ENCODE peak calls at places on chromosomes 5 and 9, in four cellular contexts. I, S, L and J are unnamed samples.

GRCh38 chr9:95075700-95076099 is 241.8 kb downstream of the FANCC start:
- DNase-seq in I (no peak), L (no peak), S (no peak), J (no peak)

GRCh38 chr5:108168915-108169314 is 213.0 kb downstream of the FBXL17 start:
- DNase-seq in I (no peak), S (no peak), L (no peak), J (no peak)

GRCh38 chr5:150068961-150069618 is 17.3 kb downstream of the CSF1R start:
- DNase-seq in L (no peak), S (no peak), I (no peak), J (no peak)

GRCh38 chr5:74772359-74772758 is 5.3 kb downstream of the NSA2 start:
- DNase-seq in I (no peak), L (no peak), S (no peak), J (no peak)

GRCh38 chr9:764105-764524 is 77.4 kb upstream of the DMRT1 start:
- DNase-seq in S (peak; percentile 60), I (no peak), L (peak; percentile 86), J (no peak)

GRCh38 chr5:131957721-131958483 is 12.4 kb upstream of the MEIKIN start:
- DNase-seq in I (no peak), L (no peak), S (no peak), J (no peak)

GRCh38 chr9:91312717-91313325 is 48.9 kb downstream of the AUH start:
- DNase-seq in I (no peak), L (no peak), S (no peak), J (no peak)

GRCh38 chr9:126902160-126902559 is 12.4 kb upstream of the RALGPS1 start:
- DNase-seq in I (no peak), S (no peak), L (no peak), J (no peak)

GRCh38 chr5:129413570-129413969 is 46.5 kb upstream of the ADAMTS19 start:
- DNase-seq in S (no peak), L (no peak), I (no peak), J (no peak)

GRCh38 chr5:10552183-10553143 is 11.4 kb upstream of the ANKRD33B start:
- DNase-seq in S (no peak), I (no peak), L (no peak), J (no peak)

GRCh38 chr9:105405514-105406131 is 42.2 kb upstream of the FSD1L start:
- DNase-seq in I (no peak), S (no peak), L (no peak), J (no peak)

GRCh38 chr5:96219580-96220281 is 213.3 kb downstream of the PCSK1 start:
- DNase-seq in I (no peak), L (no peak), S (no peak), J (no peak)

GRCh38 chr5:59893061-59893435 is 478 bp downstream of the PDE4D start:
- DNase-seq in L (no peak), I (no peak), S (no peak), J (no peak)

GRCh38 chr5:61673007-61673735 is 341.1 kb downstream of the ZSWIM6 start:
- DNase-seq in S (no peak), L (no peak), I (no peak), J (no peak)

GRCh38 chr9:78280982-78281668 is 15.8 kb upstream of the PSAT1 start:
- DNase-seq in I (no peak), L (no peak), S (peak; percentile 50), J (no peak)

GRCh38 chr9:101028346-101029299 is at the start of gene PLPPR1:
- DNase-seq in I (no peak), S (no peak), L (peak; percentile 44), J (peak; percentile 79)

GRCh38 chr9:96655198-96655851 is at the start of gene PRXL2C:
- DNase-seq in S (peak; percentile 90), L (peak; percentile 55), I (peak; percentile 74), J (no peak)

GRCh38 chr9:110700953-110701352 is 32.4 kb downstream of the MUSK start:
- DNase-seq in S (no peak), L (no peak), I (no peak), J (no peak)

GRCh38 chr5:132010645-132011560 is 555 bp downstream of the ACSL6 start:
- DNase-seq in S (peak; percentile 19), L (no peak), I (no peak), J (peak; percentile 66)

GRCh38 chr5:171961117-171961516 is 45.3 kb downstream of the FBXW11 start:
- DNase-seq in I (no peak), S (peak; percentile 34), L (no peak), J (no peak)

GRCh38 chr9:79975471-79976316 is 403.9 kb downstream of the TLE4 start:
- DNase-seq in S (no peak), L (no peak), I (no peak), J (no peak)

GRCh38 chr9:136671646-136672430 is 9.1 kb downstream of the EGFL7 start:
- DNase-seq in I (peak; percentile 51), S (no peak), L (peak; percentile 78), J (no peak)

GRCh38 chr5:178241259-178241658 is 8.7 kb upstream of the PHYKPL start:
- DNase-seq in I (no peak), L (no peak), S (no peak), J (no peak)

GRCh38 chr9:127036437-127036836 is 86.0 kb downstream of the ANGPTL2 start:
- DNase-seq in L (no peak), S (no peak), I (no peak), J (no peak)

GRCh38 chr5:60136841-60137240 is 243.3 kb upstream of the PDE4D start:
- DNase-seq in I (no peak), L (no peak), S (no peak), J (no peak)

GRCh38 chr9:129712595-129713524 is 40.0 kb downstream of the PTGES start:
- DNase-seq in L (no peak), I (no peak), S (no peak), J (no peak)

GRCh38 chr9:135612437-135612836 is 26.9 kb downstream of the GLT6D1 start:
- DNase-seq in I (no peak), S (no peak), L (no peak), J (peak; percentile 59)

GRCh38 chr5:52827815-52828214 is 40.1 kb downstream of the ITGA1 start:
- DNase-seq in S (no peak), L (no peak), I (no peak), J (no peak)

GRCh38 chr5:151023047-151023615 is 2.7 kb downstream of the GPX3 start:
- DNase-seq in S (peak; percentile 90), I (no peak), L (no peak), J (no peak)

GRCh38 chr9:18478517-18479361 is 4.8 kb downstream of the ADAMTSL1 start:
- DNase-seq in I (no peak), L (no peak), S (no peak), J (no peak)

GRCh38 chr5:141392429-141393198 is at the start of gene PCDHGA8:
- DNase-seq in S (no peak), I (no peak), L (no peak), J (no peak)
- TF ChIP-seq CTCF in S (no peak), I (no peak), L (no peak), J (no peak)

GRCh38 chr5:53871050-53871449 is 310.6 kb downstream of the NDUFS4 start:
- DNase-seq in S (no peak), L (no peak), I (no peak), J (no peak)
- TF ChIP-seq CTCF in S (no peak), L (no peak), I (no peak), J (no peak)

DNA sequence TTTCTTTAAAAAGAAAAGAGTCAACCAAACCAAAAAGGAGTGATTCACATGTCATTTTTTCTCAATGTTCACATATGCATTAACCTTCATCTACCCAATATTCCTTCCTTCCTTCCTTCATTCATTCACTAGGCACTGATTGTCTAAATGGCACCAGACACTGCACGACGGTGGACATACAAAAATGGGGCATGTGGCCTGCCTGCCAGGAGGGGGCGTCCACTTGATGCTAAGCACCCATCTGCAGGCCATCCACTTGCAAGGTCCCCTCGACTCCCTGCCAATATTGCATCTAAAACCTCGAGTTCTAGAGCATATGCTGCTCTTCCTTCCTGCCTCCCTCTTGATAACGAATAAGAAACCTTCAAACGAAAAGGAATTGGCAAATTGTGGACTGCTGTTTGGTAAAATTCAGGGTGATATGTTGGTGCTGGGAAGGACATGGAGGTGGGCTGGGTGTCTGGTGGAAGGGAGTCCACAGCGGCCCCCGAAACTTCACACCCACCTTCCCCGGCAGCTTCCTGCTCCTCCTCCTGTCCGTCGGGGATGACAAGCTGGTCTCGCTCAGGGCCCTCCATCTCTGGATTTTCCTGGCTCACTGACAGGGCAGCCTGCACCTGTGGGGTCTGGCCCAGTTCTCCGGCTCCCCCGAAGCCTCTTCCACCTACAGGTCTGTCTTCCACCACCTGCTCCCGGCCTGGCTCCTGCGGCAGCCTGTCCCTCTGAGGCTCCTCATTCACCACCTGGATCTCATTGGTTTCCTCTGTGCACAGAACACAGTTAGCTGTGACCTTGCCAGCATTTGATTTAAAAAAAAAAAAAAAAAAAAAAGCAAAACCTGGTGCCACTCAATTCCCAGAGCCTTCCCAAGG is 64.3 kb downstream of the GOLM1 start:
- DNase-seq in S (no peak), I (no peak), L (peak; percentile 71), J (no peak)
- TF ChIP-seq CTCF in S (no peak), I (no peak), L (peak; percentile 71), J (peak; percentile 70)

DNA sequence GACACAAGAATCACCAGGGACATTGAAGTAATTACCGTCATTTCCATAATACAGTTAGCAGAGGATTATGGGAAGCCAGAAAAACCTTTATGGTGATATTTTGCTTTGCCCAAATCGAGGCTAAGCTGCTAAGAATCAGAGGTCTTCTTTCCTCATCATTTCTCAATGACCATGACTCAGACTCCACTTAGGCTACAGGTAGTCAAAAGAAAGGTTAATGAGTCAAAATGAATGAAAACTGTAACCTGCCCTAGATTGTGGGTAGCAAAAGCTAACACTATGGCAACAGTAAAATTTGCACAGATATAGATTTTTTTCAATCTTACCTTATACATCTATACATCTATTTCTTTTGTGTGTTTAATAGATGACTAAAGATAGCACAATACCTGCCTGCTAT is 185.8 kb downstream of the CARTPT start:
- DNase-seq in I (no peak), S (no peak), L (no peak), J (no peak)
- TF ChIP-seq CTCF in I (no peak), S (no peak), L (no peak), J (no peak)

DNA sequence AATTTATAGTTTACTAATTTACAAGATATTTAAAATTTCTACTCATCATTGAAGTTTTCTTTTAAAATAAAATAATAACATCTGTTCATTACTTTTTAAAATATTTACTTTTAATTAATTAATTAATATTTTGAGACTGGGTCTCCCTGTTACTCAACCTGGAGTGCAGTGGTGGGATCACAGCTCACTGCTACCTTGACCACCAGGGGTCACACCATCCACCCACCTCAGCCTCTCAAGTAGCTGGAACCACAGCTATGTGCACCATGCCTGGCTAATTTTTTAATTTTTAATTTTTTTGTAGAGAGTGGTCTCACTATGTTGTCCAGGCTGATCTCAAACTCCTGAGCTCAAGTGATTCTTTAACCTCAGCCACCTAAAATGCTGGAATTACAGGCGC is 1013.6 kb downstream of the CDH9 start:
- DNase-seq in L (no peak), I (no peak), S (no peak), J (no peak)
- TF ChIP-seq CTCF in L (no peak), I (no peak), S (no peak), J (peak; percentile 72)

DNA sequence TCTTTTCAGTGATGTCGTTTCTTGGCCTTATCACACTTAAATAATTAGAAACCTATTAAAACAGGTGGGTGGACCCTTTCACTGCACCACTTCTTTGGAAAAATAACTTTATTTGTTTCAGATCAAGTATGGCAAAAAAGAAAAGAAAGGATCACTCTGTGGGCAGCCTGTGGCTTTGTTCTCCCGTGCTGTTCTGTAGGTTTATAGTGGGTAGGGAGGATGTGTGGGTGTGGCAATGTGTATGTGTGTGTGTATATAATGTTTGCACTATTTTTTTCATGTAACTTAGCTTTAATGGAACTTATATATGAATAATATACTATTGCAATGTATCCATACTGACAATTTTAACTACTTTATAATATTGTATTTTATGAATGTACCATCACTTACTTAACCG is 85.9 kb downstream of the ACTBL2 start:
- DNase-seq in S (no peak), I (no peak), L (no peak), J (no peak)
- TF ChIP-seq CTCF in S (no peak), I (no peak), L (no peak), J (no peak)

GRCh38 chr5:43123887-43124286 is 3.2 kb downstream of the ZNF131 start:
- DNase-seq in L (no peak), S (no peak), I (no peak), J (no peak)
- TF ChIP-seq CTCF in L (no peak), S (no peak), I (no peak), J (no peak)